ENCODE peak calls at places on chromosomes 3 and 15, in four cellular contexts. One of them, this sample, is unnamed.

GRCh38 chr3:197750396-197750831 is 731 bp downstream of the FYTTD1 start:
- DNase-seq in GM06990: peak
- DNase-seq in ovary: peak
- DNase-seq in progenitor cell of endocrine pancreas: peak
- DNase-seq in this sample: peak

GRCh38 chr3:117545484-117545883 is 835.9 kb downstream of the TUSC7 start:
- DNase-seq in GM06990: no peak
- DNase-seq in ovary: no peak
- DNase-seq in progenitor cell of endocrine pancreas: no peak
- DNase-seq in this sample: no peak

GRCh38 chr15:25981114-25981513 is 118.0 kb upstream of the ATP10A start:
- DNase-seq in GM06990: no peak
- DNase-seq in ovary: no peak
- DNase-seq in progenitor cell of endocrine pancreas: no peak
- DNase-seq in this sample: no peak

GRCh38 chr3:188507244-188507720 is 353.3 kb downstream of the LPP start:
- DNase-seq in GM06990: no peak
- DNase-seq in ovary: no peak
- DNase-seq in progenitor cell of endocrine pancreas: no peak
- DNase-seq in this sample: no peak

GRCh38 chr3:126883241-126883640 is 99.7 kb upstream of the PLXNA1 start:
- DNase-seq in GM06990: no peak
- DNase-seq in ovary: no peak
- DNase-seq in progenitor cell of endocrine pancreas: no peak
- DNase-seq in this sample: no peak

GRCh38 chr3:109678600-109678999 is 341.3 kb upstream of the DPPA4 start:
- DNase-seq in GM06990: no peak
- DNase-seq in ovary: no peak
- DNase-seq in progenitor cell of endocrine pancreas: no peak
- DNase-seq in this sample: no peak

GRCh38 chr3:65334045-65334665 is 646.4 kb upstream of the ADAMTS9 start:
- DNase-seq in GM06990: no peak
- DNase-seq in ovary: peak
- DNase-seq in progenitor cell of endocrine pancreas: no peak
- DNase-seq in this sample: no peak

GRCh38 chr3:52831500-52832301 is 1.2 kb upstream of the ITIH4 start:
- DNase-seq in GM06990: no peak
- DNase-seq in ovary: peak
- DNase-seq in progenitor cell of endocrine pancreas: no peak
- DNase-seq in this sample: no peak

GRCh38 chr3:112671930-112672715 is 31.2 kb upstream of the CCDC80 start:
- DNase-seq in GM06990: no peak
- DNase-seq in ovary: no peak
- DNase-seq in progenitor cell of endocrine pancreas: no peak
- DNase-seq in this sample: no peak

GRCh38 chr15:31155136-31155535 is 53.6 kb upstream of the TRPM1 start:
- DNase-seq in GM06990: no peak
- DNase-seq in ovary: no peak
- DNase-seq in progenitor cell of endocrine pancreas: no peak
- DNase-seq in this sample: no peak

GRCh38 chr3:64667138-64667537 is 20.7 kb downstream of the ADAMTS9 start:
- DNase-seq in GM06990: no peak
- DNase-seq in ovary: no peak
- DNase-seq in progenitor cell of endocrine pancreas: no peak
- DNase-seq in this sample: no peak

GRCh38 chr3:174937488-174937887 is 78.4 kb downstream of the NAALADL2 start:
- DNase-seq in GM06990: no peak
- DNase-seq in ovary: no peak
- DNase-seq in progenitor cell of endocrine pancreas: no peak
- DNase-seq in this sample: no peak

GRCh38 chr3:160677459-160677901 is 520 bp downstream of the ARL14 start:
- DNase-seq in GM06990: no peak
- DNase-seq in ovary: no peak
- DNase-seq in progenitor cell of endocrine pancreas: no peak
- DNase-seq in this sample: no peak

GRCh38 chr3:3307491-3307890 is 128.0 kb upstream of the CRBN start:
- DNase-seq in GM06990: no peak
- DNase-seq in ovary: no peak
- DNase-seq in progenitor cell of endocrine pancreas: no peak
- DNase-seq in this sample: no peak

GRCh38 chr15:85336870-85337269 is 43.5 kb upstream of the AKAP13 start:
- DNase-seq in GM06990: no peak
- DNase-seq in ovary: no peak
- DNase-seq in progenitor cell of endocrine pancreas: no peak
- DNase-seq in this sample: no peak

GRCh38 chr3:141735176-141735575 is 2.9 kb upstream of the RNF7 start:
- DNase-seq in GM06990: no peak
- DNase-seq in ovary: no peak
- DNase-seq in progenitor cell of endocrine pancreas: no peak
- DNase-seq in this sample: no peak

GRCh38 chr3:148790841-148791240 is 36.8 kb upstream of the CPB1 start:
- DNase-seq in GM06990: no peak
- DNase-seq in ovary: no peak
- DNase-seq in progenitor cell of endocrine pancreas: no peak
- DNase-seq in this sample: no peak

GRCh38 chr15:62104406-62104805 is 37.6 kb downstream of the C2CD4A start:
- DNase-seq in GM06990: no peak
- DNase-seq in ovary: no peak
- DNase-seq in progenitor cell of endocrine pancreas: no peak
- DNase-seq in this sample: no peak

GRCh38 chr15:73908822-73909122 is 17.5 kb upstream of the LOXL1 start:
- DNase-seq in GM06990: no peak
- DNase-seq in ovary: no peak
- DNase-seq in progenitor cell of endocrine pancreas: no peak
- DNase-seq in this sample: no peak

GRCh38 chr15:73907018-73907394 is 19.3 kb upstream of the LOXL1 start:
- DNase-seq in GM06990: no peak
- DNase-seq in ovary: no peak
- DNase-seq in progenitor cell of endocrine pancreas: no peak
- DNase-seq in this sample: no peak

GRCh38 chr15:73909616-73910015 is 16.6 kb upstream of the LOXL1 start:
- DNase-seq in GM06990: no peak
- DNase-seq in ovary: no peak
- DNase-seq in progenitor cell of endocrine pancreas: no peak
- DNase-seq in this sample: no peak

GRCh38 chr15:73906346-73907017 is 19.8 kb upstream of the LOXL1 start:
- DNase-seq in GM06990: no peak
- DNase-seq in ovary: no peak
- DNase-seq in progenitor cell of endocrine pancreas: no peak
- DNase-seq in this sample: no peak

GRCh38 chr15:73908030-73908821 is 18.0 kb upstream of the LOXL1 start:
- DNase-seq in GM06990: peak
- DNase-seq in ovary: peak
- DNase-seq in progenitor cell of endocrine pancreas: peak
- DNase-seq in this sample: peak
- TF ChIP-seq CTCF in GM06990: peak
- TF ChIP-seq CTCF in ovary: peak
- TF ChIP-seq CTCF in progenitor cell of endocrine pancreas: peak
- TF ChIP-seq CTCF in this sample: peak

DNA sequence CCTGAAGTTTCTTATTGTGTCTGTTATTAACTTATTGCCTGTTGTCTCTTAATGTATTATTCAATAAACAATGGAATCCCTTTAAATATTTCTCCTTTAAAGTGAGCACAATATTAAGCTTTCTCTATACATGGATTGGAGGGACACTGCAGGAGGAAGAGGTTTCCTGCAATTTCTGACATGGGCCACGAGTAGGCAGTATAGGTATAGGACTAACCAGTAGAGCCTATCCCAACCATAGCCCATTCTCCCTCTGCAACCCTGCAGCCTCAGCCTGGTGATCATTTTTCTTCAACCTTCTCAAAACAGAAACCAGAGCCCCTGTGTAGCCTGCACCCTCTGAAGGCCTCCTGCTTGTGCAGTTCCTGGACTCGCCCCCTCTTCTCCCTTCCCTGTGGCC is 124.8 kb downstream of the NEK10 start:
- DNase-seq in GM06990: no peak
- DNase-seq in ovary: no peak
- DNase-seq in progenitor cell of endocrine pancreas: no peak
- DNase-seq in this sample: no peak
- TF ChIP-seq CTCF in GM06990: peak
- TF ChIP-seq CTCF in ovary: no peak
- TF ChIP-seq CTCF in progenitor cell of endocrine pancreas: no peak
- TF ChIP-seq CTCF in this sample: no peak

GRCh38 chr3:153210116-153210515 is 48.1 kb downstream of the RAP2B start:
- DNase-seq in GM06990: no peak
- DNase-seq in ovary: no peak
- DNase-seq in progenitor cell of endocrine pancreas: no peak
- DNase-seq in this sample: no peak
- TF ChIP-seq CTCF in GM06990: no peak
- TF ChIP-seq CTCF in ovary: no peak
- TF ChIP-seq CTCF in progenitor cell of endocrine pancreas: no peak
- TF ChIP-seq CTCF in this sample: no peak

GRCh38 chr3:12815719-12816118 is 19.2 kb downstream of the CAND2 start:
- DNase-seq in GM06990: no peak
- DNase-seq in ovary: no peak
- DNase-seq in progenitor cell of endocrine pancreas: no peak
- DNase-seq in this sample: no peak
- TF ChIP-seq CTCF in GM06990: peak
- TF ChIP-seq CTCF in ovary: no peak
- TF ChIP-seq CTCF in progenitor cell of endocrine pancreas: no peak
- TF ChIP-seq CTCF in this sample: no peak

GRCh38 chr15:48963524-48964113 is at the start of gene SHC4:
- DNase-seq in GM06990: no peak
- DNase-seq in ovary: peak
- DNase-seq in progenitor cell of endocrine pancreas: no peak
- DNase-seq in this sample: peak
- TF ChIP-seq CTCF in GM06990: peak
- TF ChIP-seq CTCF in ovary: no peak
- TF ChIP-seq CTCF in progenitor cell of endocrine pancreas: no peak
- TF ChIP-seq CTCF in this sample: no peak

DNA sequence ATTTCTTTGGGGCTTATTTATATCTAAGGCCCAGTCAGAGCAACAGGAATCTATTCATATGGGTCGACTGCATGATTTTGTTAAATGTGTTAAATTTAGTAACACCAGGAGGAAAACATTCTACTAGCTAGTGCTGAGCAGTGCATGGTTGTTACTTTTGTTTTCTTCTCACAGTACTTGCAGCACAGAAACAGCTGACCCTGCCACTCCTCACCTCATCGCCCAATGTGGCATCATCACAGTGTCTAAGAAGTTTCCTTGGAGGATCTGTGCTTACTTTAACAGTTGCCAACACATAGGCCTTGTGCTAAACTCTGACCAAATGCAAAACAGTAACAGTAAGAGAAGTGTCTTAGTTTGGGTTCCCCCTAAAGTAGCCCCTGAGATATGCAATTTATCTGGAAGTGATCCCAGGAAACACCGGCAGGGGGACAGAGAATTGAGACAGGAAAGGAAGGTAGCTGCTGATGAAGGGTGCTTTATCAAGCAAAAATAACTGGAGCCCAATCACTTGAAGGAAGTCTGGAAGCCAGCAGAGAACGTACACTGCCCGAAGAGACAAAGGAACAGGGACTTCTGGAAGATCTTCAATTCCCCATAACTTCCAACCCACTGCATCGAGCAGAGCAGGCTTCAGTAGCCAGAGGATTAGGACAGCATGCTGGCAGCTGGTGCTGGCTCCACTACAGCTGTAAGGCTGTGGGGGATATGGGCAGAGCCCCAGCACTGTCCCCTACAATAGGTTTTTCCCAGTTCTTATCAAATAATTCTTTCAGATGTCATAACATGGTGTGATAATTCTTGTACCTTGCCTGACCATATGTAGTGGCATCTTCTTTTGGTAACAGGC is 36.0 kb upstream of the ULK4 start:
- DNase-seq in GM06990: no peak
- DNase-seq in ovary: no peak
- DNase-seq in progenitor cell of endocrine pancreas: no peak
- DNase-seq in this sample: no peak
- TF ChIP-seq CTCF in GM06990: no peak
- TF ChIP-seq CTCF in ovary: no peak
- TF ChIP-seq CTCF in progenitor cell of endocrine pancreas: peak
- TF ChIP-seq CTCF in this sample: no peak

GRCh38 chr3:151290673-151291072 is 12.3 kb upstream of the P2RY14 start:
- DNase-seq in GM06990: no peak
- DNase-seq in ovary: no peak
- DNase-seq in progenitor cell of endocrine pancreas: no peak
- DNase-seq in this sample: peak
- TF ChIP-seq CTCF in GM06990: peak
- TF ChIP-seq CTCF in ovary: peak
- TF ChIP-seq CTCF in progenitor cell of endocrine pancreas: peak
- TF ChIP-seq CTCF in this sample: peak

This sample was measured in GM13977.